ENCODE peak calls at places on chromosomes 1 and 21, in six cellular contexts. One of them, this sample, is unnamed.

GRCh38 chr1:166062695-166063094 is 104.1 kb downstream of the FAM78B start:
- DNase-seq in Right ventricle myocardium inferior: no peak
- DNase-seq in brain pericyte: no peak
- DNase-seq in upper lobe of right lung: no peak
- DNase-seq in astrocyte of the spinal cord: no peak
- DNase-seq in tibial artery: no peak
- DNase-seq in this sample: no peak

GRCh38 chr1:220734571-220735326 is 13.4 kb upstream of the MTARC2 start:
- DNase-seq in Right ventricle myocardium inferior: no peak
- DNase-seq in brain pericyte: no peak
- DNase-seq in upper lobe of right lung: no peak
- DNase-seq in astrocyte of the spinal cord: peak
- DNase-seq in tibial artery: no peak
- DNase-seq in this sample: no peak

GRCh38 chr21:35637431-35637830 is 422.9 kb downstream of the SETD4 start:
- DNase-seq in Right ventricle myocardium inferior: no peak
- DNase-seq in brain pericyte: no peak
- DNase-seq in upper lobe of right lung: no peak
- DNase-seq in astrocyte of the spinal cord: peak
- DNase-seq in tibial artery: peak
- DNase-seq in this sample: no peak

GRCh38 chr1:12464627-12465056 is 153.4 kb downstream of the DHRS3 start:
- DNase-seq in Right ventricle myocardium inferior: peak
- DNase-seq in brain pericyte: no peak
- DNase-seq in upper lobe of right lung: no peak
- DNase-seq in astrocyte of the spinal cord: peak
- DNase-seq in tibial artery: peak
- DNase-seq in this sample: no peak

GRCh38 chr1:223143760-223144248 is 756 bp upstream of the TLR5 start:
- DNase-seq in Right ventricle myocardium inferior: no peak
- DNase-seq in brain pericyte: no peak
- DNase-seq in upper lobe of right lung: peak
- DNase-seq in astrocyte of the spinal cord: no peak
- DNase-seq in tibial artery: no peak
- DNase-seq in this sample: peak

GRCh38 chr1:2602311-2602835 is 15.8 kb downstream of the PRXL2B start:
- DNase-seq in Right ventricle myocardium inferior: no peak
- DNase-seq in brain pericyte: no peak
- DNase-seq in upper lobe of right lung: peak
- DNase-seq in astrocyte of the spinal cord: no peak
- DNase-seq in tibial artery: no peak
- DNase-seq in this sample: no peak

GRCh38 chr1:1041092-1041503 is 21.2 kb downstream of the AGRN start:
- DNase-seq in Right ventricle myocardium inferior: no peak
- DNase-seq in brain pericyte: no peak
- DNase-seq in upper lobe of right lung: no peak
- DNase-seq in astrocyte of the spinal cord: no peak
- DNase-seq in tibial artery: no peak
- DNase-seq in this sample: no peak

GRCh38 chr1:50332941-50333594 is 90.2 kb downstream of the DMRTA2 start:
- DNase-seq in Right ventricle myocardium inferior: peak
- DNase-seq in brain pericyte: no peak
- DNase-seq in upper lobe of right lung: peak
- DNase-seq in astrocyte of the spinal cord: peak
- DNase-seq in tibial artery: no peak
- DNase-seq in this sample: no peak

GRCh38 chr21:31543191-31543590 is 116.3 kb upstream of the SOD1 start:
- DNase-seq in Right ventricle myocardium inferior: no peak
- DNase-seq in brain pericyte: no peak
- DNase-seq in upper lobe of right lung: no peak
- DNase-seq in astrocyte of the spinal cord: peak
- DNase-seq in tibial artery: no peak
- DNase-seq in this sample: no peak

GRCh38 chr21:44711327-44712202 is at the start of gene TSPEAR:
- DNase-seq in Right ventricle myocardium inferior: peak
- DNase-seq in brain pericyte: no peak
- DNase-seq in upper lobe of right lung: peak
- DNase-seq in astrocyte of the spinal cord: no peak
- DNase-seq in tibial artery: peak
- DNase-seq in this sample: no peak

GRCh38 chr1:15550573-15550972 is 23.9 kb downstream of the DNAJC16 start:
- DNase-seq in Right ventricle myocardium inferior: no peak
- DNase-seq in brain pericyte: no peak
- DNase-seq in upper lobe of right lung: no peak
- DNase-seq in astrocyte of the spinal cord: no peak
- DNase-seq in tibial artery: no peak
- DNase-seq in this sample: no peak

This sample was measured in CD4-positive, alpha-beta T cell.